ENCODE peak calls at places on chromosomes 13 and 19, in eight cellular contexts. One of them, this sample, is unnamed.

GRCh38 chr19:32200312-32201038 is 144.9 kb upstream of the ZNF507 start:
- DNase-seq in breast epithelium: no peak
- DNase-seq in Panc1: no peak
- DNase-seq in suprapubic skin: no peak
- DNase-seq in stomach: no peak
- DNase-seq in upper lobe of left lung: no peak
- DNase-seq in spleen: no peak
- DNase-seq in GM12891: no peak
- DNase-seq in this sample: no peak

GRCh38 chr13:52459668-52460067 is 4.4 kb downstream of the CKAP2 start:
- DNase-seq in breast epithelium: no peak
- DNase-seq in Panc1: peak
- DNase-seq in suprapubic skin: no peak
- DNase-seq in stomach: no peak
- DNase-seq in upper lobe of left lung: no peak
- DNase-seq in spleen: no peak
- DNase-seq in GM12891: no peak
- DNase-seq in this sample: no peak

GRCh38 chr13:111177081-111177711 is 62.1 kb downstream of the ARHGEF7 start:
- DNase-seq in breast epithelium: peak
- DNase-seq in Panc1: no peak
- DNase-seq in suprapubic skin: no peak
- DNase-seq in stomach: peak
- DNase-seq in upper lobe of left lung: peak
- DNase-seq in spleen: peak
- DNase-seq in GM12891: no peak
- DNase-seq in this sample: no peak

GRCh38 chr13:65584126-65584525 is 1646.0 kb downstream of the PCDH9 start:
- DNase-seq in breast epithelium: no peak
- DNase-seq in Panc1: no peak
- DNase-seq in suprapubic skin: no peak
- DNase-seq in stomach: no peak
- DNase-seq in upper lobe of left lung: no peak
- DNase-seq in spleen: no peak
- DNase-seq in GM12891: no peak
- DNase-seq in this sample: no peak

GRCh38 chr19:8069116-8069973 is 16.8 kb downstream of the CCL25 start:
- DNase-seq in breast epithelium: no peak
- DNase-seq in Panc1: no peak
- DNase-seq in suprapubic skin: no peak
- DNase-seq in stomach: no peak
- DNase-seq in upper lobe of left lung: no peak
- DNase-seq in spleen: no peak
- DNase-seq in GM12891: no peak
- DNase-seq in this sample: no peak

GRCh38 chr13:39415403-39415802 is 187.6 kb downstream of the LHFPL6 start:
- DNase-seq in breast epithelium: peak
- DNase-seq in Panc1: no peak
- DNase-seq in suprapubic skin: no peak
- DNase-seq in stomach: no peak
- DNase-seq in upper lobe of left lung: peak
- DNase-seq in spleen: no peak
- DNase-seq in GM12891: no peak
- DNase-seq in this sample: no peak

GRCh38 chr13:78436311-78436710 is 167.0 kb downstream of the POU4F1 start:
- DNase-seq in breast epithelium: no peak
- DNase-seq in Panc1: no peak
- DNase-seq in suprapubic skin: no peak
- DNase-seq in stomach: no peak
- DNase-seq in upper lobe of left lung: no peak
- DNase-seq in spleen: no peak
- DNase-seq in GM12891: no peak
- DNase-seq in this sample: no peak

GRCh38 chr13:67118277-67118676 is 111.9 kb downstream of the PCDH9 start:
- DNase-seq in breast epithelium: no peak
- DNase-seq in Panc1: no peak
- DNase-seq in suprapubic skin: no peak
- DNase-seq in stomach: no peak
- DNase-seq in upper lobe of left lung: no peak
- DNase-seq in spleen: no peak
- DNase-seq in GM12891: no peak
- DNase-seq in this sample: no peak

GRCh38 chr13:51729853-51730553 is 74.0 kb downstream of the DHRS12 start:
- DNase-seq in breast epithelium: peak
- DNase-seq in Panc1: no peak
- DNase-seq in suprapubic skin: peak
- DNase-seq in stomach: no peak
- DNase-seq in upper lobe of left lung: no peak
- DNase-seq in spleen: no peak
- DNase-seq in GM12891: no peak
- DNase-seq in this sample: no peak

GRCh38 chr13:113639661-113640262 is 18.2 kb downstream of the ATP4B start:
- DNase-seq in breast epithelium: peak
- DNase-seq in Panc1: no peak
- DNase-seq in suprapubic skin: peak
- DNase-seq in stomach: peak
- DNase-seq in upper lobe of left lung: peak
- DNase-seq in spleen: peak
- DNase-seq in GM12891: no peak
- DNase-seq in this sample: no peak

GRCh38 chr13:71754407-71754974 is 112.5 kb downstream of the DACH1 start:
- DNase-seq in breast epithelium: no peak
- DNase-seq in Panc1: no peak
- DNase-seq in suprapubic skin: no peak
- DNase-seq in stomach: no peak
- DNase-seq in upper lobe of left lung: no peak
- DNase-seq in spleen: no peak
- DNase-seq in GM12891: no peak
- DNase-seq in this sample: no peak

GRCh38 chr13:42973581-42973980 is 18.5 kb downstream of the EPSTI1 start:
- DNase-seq in breast epithelium: no peak
- DNase-seq in Panc1: no peak
- DNase-seq in suprapubic skin: no peak
- DNase-seq in stomach: no peak
- DNase-seq in upper lobe of left lung: no peak
- DNase-seq in spleen: no peak
- DNase-seq in GM12891: no peak
- DNase-seq in this sample: no peak

GRCh38 chr13:38635030-38635429 is 51.8 kb upstream of the FREM2 start:
- DNase-seq in breast epithelium: no peak
- DNase-seq in Panc1: no peak
- DNase-seq in suprapubic skin: no peak
- DNase-seq in stomach: no peak
- DNase-seq in upper lobe of left lung: no peak
- DNase-seq in spleen: no peak
- DNase-seq in GM12891: no peak
- DNase-seq in this sample: no peak

GRCh38 chr13:43411211-43411610 is 375.6 kb downstream of the ENOX1 start:
- DNase-seq in breast epithelium: no peak
- DNase-seq in Panc1: no peak
- DNase-seq in suprapubic skin: no peak
- DNase-seq in stomach: no peak
- DNase-seq in upper lobe of left lung: no peak
- DNase-seq in spleen: no peak
- DNase-seq in GM12891: no peak
- DNase-seq in this sample: no peak

GRCh38 chr19:35556846-35557538 is 6.5 kb downstream of the ATP4A start:
- DNase-seq in breast epithelium: no peak
- DNase-seq in Panc1: no peak
- DNase-seq in suprapubic skin: no peak
- DNase-seq in stomach: no peak
- DNase-seq in upper lobe of left lung: no peak
- DNase-seq in spleen: peak
- DNase-seq in GM12891: no peak
- DNase-seq in this sample: no peak

GRCh38 chr19:41350735-41351338 is 2.9 kb downstream of the TGFB1 start:
- DNase-seq in breast epithelium: no peak
- DNase-seq in Panc1: no peak
- DNase-seq in suprapubic skin: no peak
- DNase-seq in stomach: no peak
- DNase-seq in upper lobe of left lung: no peak
- DNase-seq in spleen: no peak
- DNase-seq in GM12891: no peak
- DNase-seq in this sample: no peak

GRCh38 chr19:16078311-16078758 is 2.0 kb downstream of the TPM4 start:
- DNase-seq in breast epithelium: peak
- DNase-seq in Panc1: no peak
- DNase-seq in suprapubic skin: peak
- DNase-seq in stomach: no peak
- DNase-seq in upper lobe of left lung: no peak
- DNase-seq in spleen: peak
- DNase-seq in GM12891: no peak
- DNase-seq in this sample: no peak

GRCh38 chr13:25633108-25633507 is 261.3 kb downstream of the ATP8A2 start:
- DNase-seq in breast epithelium: no peak
- DNase-seq in Panc1: no peak
- DNase-seq in suprapubic skin: no peak
- DNase-seq in stomach: no peak
- DNase-seq in upper lobe of left lung: no peak
- DNase-seq in spleen: no peak
- DNase-seq in GM12891: no peak
- DNase-seq in this sample: no peak

GRCh38 chr19:2333027-2333806 is 4.7 kb downstream of the SPPL2B start:
- DNase-seq in breast epithelium: no peak
- DNase-seq in Panc1: no peak
- DNase-seq in suprapubic skin: no peak
- DNase-seq in stomach: peak
- DNase-seq in upper lobe of left lung: no peak
- DNase-seq in spleen: peak
- DNase-seq in GM12891: no peak
- DNase-seq in this sample: no peak

GRCh38 chr19:35261356-35262100 is 7.2 kb upstream of the USF2 start:
- DNase-seq in breast epithelium: peak
- DNase-seq in Panc1: no peak
- DNase-seq in suprapubic skin: peak
- DNase-seq in stomach: peak
- DNase-seq in upper lobe of left lung: no peak
- DNase-seq in spleen: peak
- DNase-seq in GM12891: no peak
- DNase-seq in this sample: no peak

GRCh38 chr13:111460548-111461444 is 140.4 kb downstream of the TEX29 start:
- DNase-seq in breast epithelium: peak
- DNase-seq in Panc1: no peak
- DNase-seq in suprapubic skin: peak
- DNase-seq in stomach: no peak
- DNase-seq in upper lobe of left lung: peak
- DNase-seq in spleen: no peak
- DNase-seq in GM12891: no peak
- DNase-seq in this sample: no peak

GRCh38 chr19:45211751-45212381 is 33.3 kb downstream of the BLOC1S3 start:
- DNase-seq in breast epithelium: peak
- DNase-seq in Panc1: no peak
- DNase-seq in suprapubic skin: no peak
- DNase-seq in stomach: peak
- DNase-seq in upper lobe of left lung: peak
- DNase-seq in spleen: peak
- DNase-seq in GM12891: no peak
- DNase-seq in this sample: no peak

GRCh38 chr19:1783354-1783753 is 28.7 kb downstream of the ATP8B3 start:
- DNase-seq in breast epithelium: no peak
- DNase-seq in Panc1: no peak
- DNase-seq in suprapubic skin: no peak
- DNase-seq in stomach: no peak
- DNase-seq in upper lobe of left lung: no peak
- DNase-seq in spleen: no peak
- DNase-seq in GM12891: no peak
- DNase-seq in this sample: no peak

GRCh38 chr19:47749326-47749725 is 4.0 kb downstream of the NOP53 start:
- DNase-seq in breast epithelium: no peak
- DNase-seq in Panc1: no peak
- DNase-seq in suprapubic skin: no peak
- DNase-seq in stomach: no peak
- DNase-seq in upper lobe of left lung: no peak
- DNase-seq in spleen: no peak
- DNase-seq in GM12891: no peak
- DNase-seq in this sample: no peak
- TF ChIP-seq POLR2AphosphoS5 in breast epithelium: no peak
- TF ChIP-seq POLR2AphosphoS5 in Panc1: no peak
- TF ChIP-seq POLR2AphosphoS5 in suprapubic skin: no peak
- TF ChIP-seq POLR2AphosphoS5 in stomach: no peak
- TF ChIP-seq POLR2AphosphoS5 in upper lobe of left lung: no peak
- TF ChIP-seq POLR2AphosphoS5 in spleen: no peak
- TF ChIP-seq POLR2AphosphoS5 in GM12891: peak
- TF ChIP-seq POLR2AphosphoS5 in this sample: no peak

GRCh38 chr19:5210556-5210955 is 130.1 kb downstream of the PTPRS start:
- DNase-seq in breast epithelium: no peak
- DNase-seq in Panc1: no peak
- DNase-seq in suprapubic skin: no peak
- DNase-seq in stomach: no peak
- DNase-seq in upper lobe of left lung: no peak
- DNase-seq in spleen: no peak
- DNase-seq in GM12891: no peak
- DNase-seq in this sample: no peak
- TF ChIP-seq POLR2AphosphoS5 in breast epithelium: no peak
- TF ChIP-seq POLR2AphosphoS5 in Panc1: no peak
- TF ChIP-seq POLR2AphosphoS5 in suprapubic skin: no peak
- TF ChIP-seq POLR2AphosphoS5 in stomach: no peak
- TF ChIP-seq POLR2AphosphoS5 in upper lobe of left lung: no peak
- TF ChIP-seq POLR2AphosphoS5 in spleen: no peak
- TF ChIP-seq POLR2AphosphoS5 in GM12891: no peak
- TF ChIP-seq POLR2AphosphoS5 in this sample: no peak

GRCh38 chr19:21691656-21692055 is 75.7 kb downstream of the ZNF100 start:
- DNase-seq in breast epithelium: no peak
- DNase-seq in Panc1: no peak
- DNase-seq in suprapubic skin: no peak
- DNase-seq in stomach: no peak
- DNase-seq in upper lobe of left lung: no peak
- DNase-seq in spleen: no peak
- DNase-seq in GM12891: no peak
- DNase-seq in this sample: no peak
- TF ChIP-seq POLR2AphosphoS5 in breast epithelium: no peak
- TF ChIP-seq POLR2AphosphoS5 in Panc1: no peak
- TF ChIP-seq POLR2AphosphoS5 in suprapubic skin: no peak
- TF ChIP-seq POLR2AphosphoS5 in stomach: no peak
- TF ChIP-seq POLR2AphosphoS5 in upper lobe of left lung: no peak
- TF ChIP-seq POLR2AphosphoS5 in spleen: no peak
- TF ChIP-seq POLR2AphosphoS5 in GM12891: no peak
- TF ChIP-seq POLR2AphosphoS5 in this sample: no peak

GRCh38 chr19:49862411-49863253 is 4.7 kb downstream of the PNKP start:
- DNase-seq in breast epithelium: no peak
- DNase-seq in Panc1: no peak
- DNase-seq in suprapubic skin: no peak
- DNase-seq in stomach: no peak
- DNase-seq in upper lobe of left lung: no peak
- DNase-seq in spleen: peak
- DNase-seq in GM12891: no peak
- DNase-seq in this sample: no peak

GRCh38 chr19:49860716-49861100 is 6.7 kb downstream of the PNKP start:
- DNase-seq in breast epithelium: no peak
- DNase-seq in Panc1: no peak
- DNase-seq in suprapubic skin: no peak
- DNase-seq in stomach: no peak
- DNase-seq in upper lobe of left lung: no peak
- DNase-seq in spleen: no peak
- DNase-seq in GM12891: no peak
- DNase-seq in this sample: no peak

GRCh38 chr19:49859838-49860715 is 7.3 kb downstream of the PNKP start:
- DNase-seq in breast epithelium: no peak
- DNase-seq in Panc1: no peak
- DNase-seq in suprapubic skin: no peak
- DNase-seq in stomach: no peak
- DNase-seq in upper lobe of left lung: no peak
- DNase-seq in spleen: no peak
- DNase-seq in GM12891: no peak
- DNase-seq in this sample: no peak

GRCh38 chr19:49861541-49862410 is 5.6 kb downstream of the PNKP start:
- DNase-seq in breast epithelium: no peak
- DNase-seq in Panc1: no peak
- DNase-seq in suprapubic skin: no peak
- DNase-seq in stomach: peak
- DNase-seq in upper lobe of left lung: no peak
- DNase-seq in spleen: peak
- DNase-seq in GM12891: no peak
- DNase-seq in this sample: no peak

GRCh38 chr19:49861127-49861526 is 6.2 kb downstream of the PNKP start:
- DNase-seq in breast epithelium: no peak
- DNase-seq in Panc1: no peak
- DNase-seq in suprapubic skin: peak
- DNase-seq in stomach: peak
- DNase-seq in upper lobe of left lung: peak
- DNase-seq in spleen: peak
- DNase-seq in GM12891: no peak
- DNase-seq in this sample: no peak
- TF ChIP-seq POLR2AphosphoS5 in breast epithelium: no peak
- TF ChIP-seq POLR2AphosphoS5 in Panc1: no peak
- TF ChIP-seq POLR2AphosphoS5 in suprapubic skin: no peak
- TF ChIP-seq POLR2AphosphoS5 in stomach: peak
- TF ChIP-seq POLR2AphosphoS5 in upper lobe of left lung: no peak
- TF ChIP-seq POLR2AphosphoS5 in spleen: peak
- TF ChIP-seq POLR2AphosphoS5 in GM12891: no peak
- TF ChIP-seq POLR2AphosphoS5 in this sample: no peak

This sample was measured in GM12892.